ENCODE peak calls at places on chromosomes 1 and 21, in ten cellular contexts. P is glomerular endothelial cell; M is mesendoderm; F is stimulated activated CD4-positive, alpha-beta T cell treated with anti-CD3 and anti-CD28 coated beads, Interleukin-4, amount 100 ng/mL, for 48 hours; G is lower leg skin; B is renal cortical epithelial cell; Z is cardiac septum; H is sigmoid colon; V is ovary; U is A172. X is an unnamed sample.
A peak's percentile ranks its signal among the peaks of the same experiment; 100 is the strongest.

GRCh38 chr1:91617242-91617837 is 116.7 kb downstream of the CDC7 start:
- DNase-seq in G (no peak), H (peak; percentile 84), V (peak; percentile 74), F (no peak), B (peak; percentile 9), P (no peak), Z (no peak), U (no peak), M (peak; percentile 72), X (no peak)

GRCh38 chr1:147723691-147724323 is 36.6 kb downstream of the GJA5 start:
- DNase-seq in H (no peak), F (no peak), B (peak; percentile 54), M (peak; percentile 94), G (no peak), Z (no peak), P (peak; percentile 22), U (peak; percentile 25), V (no peak), X (no peak)

GRCh38 chr1:16386454-16387113 is 19.5 kb downstream of the SZRD1 start:
- DNase-seq in U (peak; percentile 90), B (peak; percentile 91), P (no peak), H (peak; percentile 71), F (no peak), M (no peak), V (no peak), G (no peak), Z (no peak), X (no peak)

GRCh38 chr1:175564119-175564518 is 179.3 kb downstream of the TNR start:
- DNase-seq in H (no peak), M (no peak), F (no peak), G (no peak), P (no peak), Z (no peak), U (no peak), B (no peak), V (no peak), X (no peak)

GRCh38 chr1:88302843-88303486 is 381.1 kb upstream of the PKN2 start:
- DNase-seq in U (no peak), M (peak; percentile 45), F (no peak), P (no peak), Z (no peak), V (peak; percentile 18), B (peak; percentile 51), H (no peak), G (no peak), X (no peak)

GRCh38 chr1:145999321-146000024 is 3.1 kb upstream of the TXNIP start:
- DNase-seq in H (peak; percentile 88), U (no peak), M (no peak), Z (no peak), F (no peak), P (no peak), B (no peak), V (peak; percentile 57), G (no peak), X (no peak)

GRCh38 chr1:3465935-3466321 is 11.5 kb downstream of the ARHGEF16 start:
- DNase-seq in Z (no peak), V (no peak), H (peak; percentile 57), P (no peak), U (no peak), F (no peak), B (no peak), G (no peak), M (no peak), X (no peak)

GRCh38 chr21:43861716-43862115 is 3.3 kb upstream of the AGPAT3 start:
- DNase-seq in B (no peak), Z (no peak), U (no peak), P (no peak), M (no peak), F (no peak), H (peak; percentile 30), V (no peak), G (no peak), X (no peak)

GRCh38 chr1:233975486-233975885 is 71.0 kb downstream of the SLC35F3 start:
- DNase-seq in B (no peak), M (no peak), V (no peak), G (no peak), U (no peak), P (no peak), Z (no peak), H (no peak), F (no peak), X (no peak)

GRCh38 chr1:53409233-53409632 is 50.0 kb upstream of the DMRTB1 start:
- DNase-seq in P (no peak), F (no peak), M (no peak), Z (no peak), B (no peak), H (peak; percentile 41), V (no peak), G (peak; percentile 21), U (no peak), X (no peak)

X was measured in keratinocyte.